ENCODE peak calls at places on chromosomes 12 and 14, in four cellular contexts. E is ovary, C is colonic mucosa, N is esophagus squamous epithelium. V is an unnamed sample.
A peak's percentile ranks its signal among the peaks of the same experiment; 100 is the strongest.

GRCh38 chr14:101225729-101226152 is 322.2 kb upstream of the RTL1 start:
- DNase-seq in E (no peak), C (peak; percentile 10), N (no peak), V (no peak)

GRCh38 chr12:3032161-3032560 is 45.0 kb upstream of the TSPAN9 start:
- DNase-seq in E (no peak), C (no peak), N (no peak), V (no peak)

GRCh38 chr14:93136009-93136408 is 20.3 kb upstream of the ITPK1 start:
- DNase-seq in E (no peak), C (no peak), N (no peak), V (no peak)

GRCh38 chr12:84840356-84840755 is 72.2 kb downstream of the SLC6A15 start:
- DNase-seq in E (no peak), C (no peak), N (no peak), V (no peak)

GRCh38 chr12:86551146-86551571 is 295.0 kb upstream of the MGAT4C start:
- DNase-seq in E (no peak), C (no peak), N (no peak), V (no peak)

GRCh38 chr12:55745361-55746146 is 2.6 kb downstream of the GDF11 start:
- DNase-seq in E (peak; percentile 67), C (no peak), N (no peak), V (no peak)

GRCh38 chr14:73263606-73264005 is 26.3 kb downstream of the PAPLN start:
- DNase-seq in E (no peak), C (no peak), N (no peak), V (no peak)

GRCh38 chr12:129258781-129259318 is 405.6 kb downstream of the GLT1D1 start:
- DNase-seq in E (no peak), C (no peak), N (no peak), V (no peak)

GRCh38 chr14:104172880-104173279 is 34.5 kb downstream of the KIF26A start:
- DNase-seq in E (no peak), C (no peak), N (no peak), V (no peak)

GRCh38 chr12:50243507-50243906 is 39.8 kb downstream of the LIMA1 start:
- DNase-seq in E (no peak), C (no peak), N (no peak), V (no peak)

GRCh38 chr12:51832708-51833107 is 15.8 kb downstream of the FIGNL2 start:
- DNase-seq in E (no peak), C (no peak), N (no peak), V (no peak)

GRCh38 chr12:122865268-122866231 is 30.3 kb downstream of the HIP1R start:
- DNase-seq in E (peak; percentile 28), C (no peak), N (no peak), V (peak; percentile 54)

GRCh38 chr12:2339022-2339431 is 286.2 kb downstream of the CACNA1C start:
- DNase-seq in E (no peak), C (no peak), N (no peak), V (no peak)

GRCh38 chr14:91754819-91755218 is 22.9 kb upstream of the CATSPERB start:
- DNase-seq in E (no peak), C (peak; percentile 62), N (no peak), V (peak; percentile 1)

GRCh38 chr14:47438650-47439140 is 236.7 kb downstream of the MDGA2 start:
- DNase-seq in E (no peak), C (no peak), N (no peak), V (no peak)

GRCh38 chr12:120584343-120585149 is 3.3 kb upstream of the POP5 start:
- DNase-seq in E (peak; percentile 42), C (peak; percentile 79), N (no peak), V (peak; percentile 65)

GRCh38 chr14:68844210-68844545 is 51.3 kb upstream of the ZFP36L1 start:
- DNase-seq in E (no peak), C (no peak), N (no peak), V (no peak)
- TF ChIP-seq CTCF in E (no peak), C (no peak), N (no peak), V (no peak)

GRCh38 chr12:108304633-108305032 is 34.5 kb downstream of the CMKLR1 start:
- DNase-seq in E (no peak), C (no peak), N (no peak), V (peak; percentile 75)

GRCh38 chr12:108306014-108306501 is 33.1 kb downstream of the CMKLR1 start:
- DNase-seq in E (no peak), C (no peak), N (no peak), V (no peak)

GRCh38 chr12:108307006-108307405 is 32.1 kb downstream of the CMKLR1 start:
- DNase-seq in E (no peak), C (no peak), N (no peak), V (no peak)

GRCh38 chr12:108305520-108305919 is 33.6 kb downstream of the CMKLR1 start:
- DNase-seq in E (peak; percentile 47), C (peak; percentile 45), N (no peak), V (no peak)

DNA sequence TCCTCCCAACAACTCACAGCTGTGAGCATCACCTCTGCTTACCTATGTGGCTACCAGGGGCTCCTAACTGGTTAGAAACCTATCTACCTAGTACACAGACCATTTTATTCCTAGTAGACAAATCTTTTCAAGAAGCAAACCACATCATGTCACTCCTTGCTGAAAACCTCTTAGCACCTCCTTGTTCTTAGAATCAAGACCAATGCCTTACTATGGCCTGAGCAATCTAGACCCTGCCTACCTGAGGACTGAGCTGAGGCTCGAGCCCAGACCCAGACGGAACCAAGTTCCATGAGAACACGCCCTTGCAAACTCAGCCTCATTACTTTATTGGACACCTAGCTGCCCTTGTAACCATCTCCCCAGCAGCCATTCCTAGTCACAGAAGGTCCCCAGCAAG is 32.6 kb downstream of the CMKLR1 start:
- DNase-seq in E (no peak), C (no peak), N (no peak), V (no peak)
- H3K4me1 ChIP-seq in E (peaks cover 1% of the 10 kb centered on the region), C (peaks cover 3% of the 10 kb centered on the region), N (peaks cover 48% of the 10 kb centered on the region), V (peaks cover 38% of the 10 kb centered on the region)

GRCh38 chr12:124395986-124396385 is 101.1 kb downstream of the RFLNA start:
- DNase-seq in E (no peak), C (no peak), N (no peak), V (no peak)

GRCh38 chr12:124396544-124397398 is 101.9 kb downstream of the RFLNA start:
- DNase-seq in E (peak; percentile 48), C (peak; percentile 89), N (no peak), V (no peak)

GRCh38 chr12:124397807-124398577 is 103.1 kb downstream of the RFLNA start:
- DNase-seq in E (peak; percentile 71), C (peak; percentile 73), N (no peak), V (no peak)

GRCh38 chr12:124398578-124399227 is 103.8 kb downstream of the RFLNA start:
- DNase-seq in E (peak; percentile 84), C (peak; percentile 57), N (no peak), V (no peak)

DNA sequence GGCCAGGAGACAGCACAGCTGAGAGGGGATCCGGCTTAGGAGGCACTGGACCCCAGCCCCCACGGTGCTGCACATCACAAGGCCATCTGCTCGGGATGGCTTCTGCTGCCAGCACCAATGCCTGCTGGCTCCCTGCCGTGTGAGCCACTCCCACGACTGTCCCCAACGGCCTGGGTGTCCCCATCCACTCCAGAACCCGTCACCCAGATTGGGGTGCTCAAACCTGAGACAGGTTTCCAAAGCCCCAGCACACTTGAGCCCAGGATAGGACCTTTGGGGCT is 102.4 kb downstream of the RFLNA start:
- DNase-seq in E (no peak), C (no peak), N (no peak), V (no peak)
- H3K36me3 ChIP-seq in E (no peaks in the 10 kb centered on the region), C (peaks cover 11% of the 10 kb centered on the region), N (peaks cover 9% of the 10 kb centered on the region), V (no peaks in the 10 kb centered on the region)

DNA sequence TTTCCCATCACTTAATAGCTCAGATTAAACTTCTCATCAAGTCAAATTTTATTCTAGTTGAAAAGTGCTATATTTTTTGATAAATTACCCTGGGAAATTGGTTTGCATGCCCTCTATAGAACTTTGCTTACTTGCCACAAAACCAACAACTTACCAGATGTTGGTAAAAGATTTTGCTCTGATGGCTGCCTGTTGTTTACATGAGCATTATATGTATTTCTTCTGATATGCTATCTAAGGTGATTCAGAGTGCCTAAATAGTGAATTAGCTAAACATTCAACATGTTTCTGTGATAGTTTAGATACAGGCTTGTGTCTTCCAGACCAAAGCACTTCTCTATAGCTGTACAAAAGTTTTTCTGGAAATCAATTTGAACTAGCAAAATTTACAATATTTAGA is 51.0 kb downstream of the PPM1A start:
- DNase-seq in E (no peak), C (no peak), N (no peak), V (no peak)
- TF ChIP-seq CTCF in E (no peak), C (no peak), N (no peak), V (no peak)